ENCODE peak calls at places on chromosomes 12 and 14, in seven cellular contexts. One of them, this sample, is unnamed.

GRCh38 chr14:90556050-90556477 is 159.2 kb downstream of the CALM1 start:
- DNase-seq in HepG2: peak
- DNase-seq in HEK293T: no peak
- DNase-seq in GM12878: no peak
- DNase-seq in H1: peak
- DNase-seq in K562: no peak
- DNase-seq in WTC11: peak
- DNase-seq in this sample: no peak

GRCh38 chr12:43066471-43066870 is 476.9 kb upstream of the PRICKLE1 start:
- DNase-seq in WTC11: no peak
- DNase-seq in K562: no peak
- DNase-seq in GM12878: no peak
- DNase-seq in HEK293T: no peak
- DNase-seq in HepG2: no peak
- DNase-seq in H1: no peak
- DNase-seq in this sample: no peak

GRCh38 chr12:30880061-30880460 is 46.5 kb upstream of the TSPAN11 start:
- DNase-seq in GM12878: no peak
- DNase-seq in HEK293T: no peak
- DNase-seq in H1: no peak
- DNase-seq in WTC11: no peak
- DNase-seq in K562: no peak
- DNase-seq in HepG2: no peak
- DNase-seq in this sample: no peak

GRCh38 chr14:55388160-55388559 is 23.5 kb downstream of the ATG14 start:
- DNase-seq in HepG2: no peak
- DNase-seq in WTC11: no peak
- DNase-seq in K562: no peak
- DNase-seq in HEK293T: no peak
- DNase-seq in H1: no peak
- DNase-seq in GM12878: no peak
- DNase-seq in this sample: no peak

GRCh38 chr12:122894173-122895121 is 1.5 kb downstream of the VPS37B start:
- DNase-seq in HepG2: no peak
- DNase-seq in H1: no peak
- DNase-seq in K562: peak
- DNase-seq in WTC11: no peak
- DNase-seq in HEK293T: no peak
- DNase-seq in GM12878: no peak
- DNase-seq in this sample: no peak

GRCh38 chr12:105580841-105581352 is 250.4 kb downstream of the C12orf75 start:
- DNase-seq in H1: no peak
- DNase-seq in HEK293T: no peak
- DNase-seq in GM12878: no peak
- DNase-seq in K562: no peak
- DNase-seq in HepG2: no peak
- DNase-seq in WTC11: no peak
- DNase-seq in this sample: peak

GRCh38 chr12:4962539-4963486 is 53.1 kb downstream of the KCNA1 start:
- DNase-seq in HepG2: no peak
- DNase-seq in GM12878: no peak
- DNase-seq in K562: no peak
- DNase-seq in H1: no peak
- DNase-seq in HEK293T: no peak
- DNase-seq in WTC11: no peak
- DNase-seq in this sample: no peak

GRCh38 chr12:22275847-22276246 is 58.7 kb downstream of the ST8SIA1 start:
- DNase-seq in HEK293T: no peak
- DNase-seq in H1: no peak
- DNase-seq in HepG2: no peak
- DNase-seq in GM12878: no peak
- DNase-seq in WTC11: no peak
- DNase-seq in K562: no peak
- DNase-seq in this sample: no peak

GRCh38 chr14:49218436-49219092 is 367.6 kb downstream of the RPS29 start:
- DNase-seq in HEK293T: no peak
- DNase-seq in WTC11: no peak
- DNase-seq in GM12878: no peak
- DNase-seq in HepG2: no peak
- DNase-seq in K562: no peak
- DNase-seq in H1: no peak
- DNase-seq in this sample: no peak

GRCh38 chr12:68557011-68557715 is 53.5 kb upstream of the RAP1B start:
- DNase-seq in K562: no peak
- DNase-seq in HEK293T: no peak
- DNase-seq in WTC11: no peak
- DNase-seq in GM12878: no peak
- DNase-seq in HepG2: no peak
- DNase-seq in H1: no peak
- DNase-seq in this sample: no peak

GRCh38 chr14:67683821-67684220 is 9.4 kb upstream of the VTI1B start:
- DNase-seq in WTC11: no peak
- DNase-seq in K562: no peak
- DNase-seq in H1: no peak
- DNase-seq in GM12878: no peak
- DNase-seq in HepG2: no peak
- DNase-seq in HEK293T: no peak
- DNase-seq in this sample: no peak

GRCh38 chr12:100184549-100184948 is 16.1 kb upstream of the ACTR6 start:
- DNase-seq in K562: no peak
- DNase-seq in HepG2: peak
- DNase-seq in H1: no peak
- DNase-seq in HEK293T: no peak
- DNase-seq in GM12878: no peak
- DNase-seq in WTC11: no peak
- DNase-seq in this sample: no peak

GRCh38 chr14:76917158-76917596 is 91.0 kb downstream of the LRRC74A start:
- DNase-seq in HepG2: peak
- DNase-seq in WTC11: peak
- DNase-seq in HEK293T: peak
- DNase-seq in H1: peak
- DNase-seq in GM12878: no peak
- DNase-seq in K562: peak
- DNase-seq in this sample: peak

GRCh38 chr12:119235352-119235751 is 56.6 kb downstream of the HSPB8 start:
- DNase-seq in WTC11: peak
- DNase-seq in K562: no peak
- DNase-seq in HEK293T: peak
- DNase-seq in GM12878: no peak
- DNase-seq in H1: no peak
- DNase-seq in HepG2: no peak
- DNase-seq in this sample: no peak

GRCh38 chr12:55931317-55931779 is 386 bp downstream of the DGKA start:
- DNase-seq in H1: peak
- DNase-seq in HEK293T: no peak
- DNase-seq in HepG2: no peak
- DNase-seq in GM12878: no peak
- DNase-seq in K562: peak
- DNase-seq in WTC11: no peak
- DNase-seq in this sample: no peak

GRCh38 chr12:53192531-53193021 is 11.9 kb upstream of the CSAD start:
- DNase-seq in GM12878: no peak
- DNase-seq in H1: no peak
- DNase-seq in HEK293T: no peak
- DNase-seq in WTC11: no peak
- DNase-seq in HepG2: no peak
- DNase-seq in K562: no peak
- DNase-seq in this sample: no peak

GRCh38 chr12:53191096-53191884 is 10.6 kb upstream of the CSAD start:
- DNase-seq in GM12878: no peak
- DNase-seq in H1: no peak
- DNase-seq in WTC11: no peak
- DNase-seq in K562: no peak
- DNase-seq in HepG2: no peak
- DNase-seq in HEK293T: no peak
- DNase-seq in this sample: no peak

GRCh38 chr12:53190108-53190729 is 9.5 kb upstream of the CSAD start:
- DNase-seq in H1: peak
- DNase-seq in GM12878: no peak
- DNase-seq in HepG2: peak
- DNase-seq in WTC11: peak
- DNase-seq in HEK293T: peak
- DNase-seq in K562: peak
- DNase-seq in this sample: peak

GRCh38 chr12:53193040-53193439 is 12.3 kb upstream of the CSAD start:
- DNase-seq in H1: no peak
- DNase-seq in HepG2: no peak
- DNase-seq in K562: no peak
- DNase-seq in GM12878: no peak
- DNase-seq in HEK293T: no peak
- DNase-seq in WTC11: no peak
- DNase-seq in this sample: no peak

DNA sequence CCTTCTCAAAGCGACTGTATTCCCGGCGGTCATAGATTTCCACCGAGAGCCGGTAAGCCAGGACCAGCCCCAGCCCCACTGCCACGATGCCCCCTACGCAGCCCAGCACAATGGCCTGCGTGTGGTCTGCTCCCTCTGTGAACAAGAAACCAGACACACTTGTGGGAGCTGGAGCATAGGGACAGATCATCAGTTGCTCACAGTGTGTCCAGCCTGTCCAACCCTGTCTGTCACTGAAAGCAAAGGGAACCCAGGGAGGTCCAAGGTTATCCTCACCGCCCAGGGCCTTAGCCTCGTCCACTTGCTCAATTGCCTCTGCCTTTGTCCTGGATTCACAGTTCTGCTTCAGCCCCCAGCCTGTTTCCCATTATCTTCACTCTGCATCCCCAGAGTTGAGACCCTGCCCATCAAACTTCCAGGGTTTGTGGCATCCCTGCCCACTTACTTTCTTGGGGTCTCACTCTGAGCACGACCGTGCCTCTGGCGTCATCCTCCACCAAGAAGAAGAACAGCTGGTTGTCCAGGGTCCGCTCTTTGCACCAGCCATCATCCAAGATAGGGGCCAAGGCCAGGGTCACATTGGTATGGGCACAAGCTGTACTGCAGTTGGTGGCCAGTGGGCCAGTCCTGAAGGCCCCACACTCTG is 11.3 kb upstream of the CSAD start:
- DNase-seq in K562: no peak
- DNase-seq in HepG2: no peak
- DNase-seq in WTC11: no peak
- DNase-seq in GM12878: no peak
- DNase-seq in HEK293T: no peak
- DNase-seq in H1: no peak
- DNase-seq in this sample: no peak
- TF ChIP-seq SP1 in K562: no peak
- TF ChIP-seq SP1 in HepG2: no peak
- TF ChIP-seq SP1 in WTC11: no peak
- TF ChIP-seq SP1 in GM12878: no peak
- TF ChIP-seq SP1 in HEK293T: no peak
- TF ChIP-seq SP1 in H1: no peak
- TF ChIP-seq SP1 in this sample: no peak

DNA sequence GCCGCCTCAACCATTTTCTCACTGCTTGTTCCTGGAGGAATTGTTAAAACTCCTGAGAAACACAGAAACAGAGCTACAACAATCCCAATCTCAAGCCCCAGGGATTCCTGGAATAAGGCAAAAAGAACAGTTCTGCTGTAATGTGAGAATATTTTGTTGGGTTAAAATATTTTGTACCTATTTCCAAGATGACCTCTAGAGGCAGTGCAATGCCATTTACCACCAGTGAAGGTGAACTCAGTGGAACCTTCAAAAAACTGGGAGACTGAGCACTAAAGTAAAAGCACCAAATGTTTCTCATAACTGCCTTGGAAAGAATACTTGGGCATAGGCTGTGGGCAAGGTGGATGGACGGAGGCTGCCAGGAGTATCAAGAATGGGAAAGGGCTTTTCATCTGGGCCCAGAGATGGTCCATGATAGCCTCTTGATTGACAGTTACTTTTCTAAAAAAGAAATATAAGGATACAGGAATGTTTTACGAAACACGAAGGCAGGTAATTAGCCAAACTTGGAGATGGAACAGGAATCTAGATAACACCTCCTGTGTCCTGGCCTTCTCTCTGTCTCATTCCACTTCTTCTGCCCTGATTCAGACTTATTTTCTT is 334.0 kb upstream of the FLRT2 start:
- DNase-seq in H1: no peak
- DNase-seq in K562: no peak
- DNase-seq in HepG2: no peak
- DNase-seq in GM12878: no peak
- DNase-seq in WTC11: no peak
- DNase-seq in HEK293T: peak
- DNase-seq in this sample: no peak
- TF ChIP-seq SP1 in H1: no peak
- TF ChIP-seq SP1 in K562: no peak
- TF ChIP-seq SP1 in HepG2: no peak
- TF ChIP-seq SP1 in GM12878: no peak
- TF ChIP-seq SP1 in WTC11: no peak
- TF ChIP-seq SP1 in HEK293T: no peak
- TF ChIP-seq SP1 in this sample: no peak

DNA sequence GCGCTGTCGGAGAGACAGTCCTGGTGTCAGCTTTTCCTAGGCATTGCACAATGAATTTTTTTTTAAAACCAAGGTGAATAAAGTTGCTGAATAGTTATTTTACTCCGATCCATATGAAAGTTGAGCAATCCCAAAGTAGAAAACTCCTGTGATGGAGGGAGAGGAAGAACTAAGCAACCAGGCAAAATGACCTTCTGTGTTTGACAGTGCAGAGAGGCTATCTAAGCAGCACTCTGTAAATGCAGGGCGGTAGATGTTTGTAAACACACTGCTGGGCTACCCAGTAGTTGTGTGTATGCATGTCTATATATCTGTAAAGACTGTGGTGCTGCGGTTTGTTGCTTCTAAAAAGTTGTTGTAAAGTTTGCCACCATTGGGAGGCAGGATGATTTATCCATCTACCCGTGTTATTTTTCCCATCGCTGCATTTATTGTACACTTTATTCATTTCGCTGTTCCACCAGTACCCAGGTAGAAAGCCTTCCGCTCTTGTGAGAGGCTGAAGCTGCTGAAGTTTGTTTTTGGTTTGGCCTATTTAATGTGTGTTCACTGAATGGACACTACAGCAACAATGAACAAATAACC is 1.3 kb downstream of the ETV6 start:
- DNase-seq in HEK293T: no peak
- DNase-seq in K562: no peak
- DNase-seq in HepG2: peak
- DNase-seq in H1: no peak
- DNase-seq in GM12878: peak
- DNase-seq in WTC11: no peak
- DNase-seq in this sample: no peak
- TF ChIP-seq SP1 in HEK293T: no peak
- TF ChIP-seq SP1 in K562: no peak
- TF ChIP-seq SP1 in HepG2: no peak
- TF ChIP-seq SP1 in H1: no peak
- TF ChIP-seq SP1 in GM12878: no peak
- TF ChIP-seq SP1 in WTC11: no peak
- TF ChIP-seq SP1 in this sample: no peak

GRCh38 chr12:129467289-129467688 is 436.5 kb downstream of the TMEM132D start:
- DNase-seq in K562: peak
- DNase-seq in H1: no peak
- DNase-seq in HepG2: no peak
- DNase-seq in WTC11: no peak
- DNase-seq in GM12878: no peak
- DNase-seq in HEK293T: no peak
- DNase-seq in this sample: no peak

DNA sequence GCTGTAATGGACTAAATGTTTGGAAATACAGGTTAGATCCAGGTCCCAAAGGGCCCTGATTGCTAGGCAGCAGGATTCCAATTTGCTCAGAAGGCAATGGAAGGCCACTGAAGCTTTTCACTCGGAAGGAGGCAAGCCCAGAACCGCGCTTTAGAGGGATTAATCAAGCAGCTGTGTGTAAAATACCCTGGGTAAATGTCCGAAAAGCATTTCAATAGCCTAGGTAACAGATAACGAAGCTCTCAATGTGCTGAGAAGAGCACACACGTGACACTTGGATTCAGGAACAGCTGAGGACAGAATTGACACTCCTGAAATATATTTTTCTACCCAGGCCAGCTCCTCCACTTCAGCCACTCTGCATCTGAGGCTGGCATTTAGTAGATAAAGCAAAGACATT is 436.1 kb downstream of the TMEM132D start:
- DNase-seq in H1: no peak
- DNase-seq in GM12878: no peak
- DNase-seq in K562: no peak
- DNase-seq in WTC11: no peak
- DNase-seq in HepG2: no peak
- DNase-seq in HEK293T: no peak
- DNase-seq in this sample: no peak
- TF ChIP-seq SP1 in H1: no peak
- TF ChIP-seq SP1 in GM12878: no peak
- TF ChIP-seq SP1 in K562: no peak
- TF ChIP-seq SP1 in WTC11: no peak
- TF ChIP-seq SP1 in HepG2: no peak
- TF ChIP-seq SP1 in HEK293T: no peak
- TF ChIP-seq SP1 in this sample: no peak